ENCODE peak calls at places on chromosomes 16 and 17, in five cellular contexts. X, Y, D, T and B are unnamed samples.

GRCh38 chr17:6544011-6544370 is 12.4 kb downstream of the PITPNM3 start:
- DNase-seq in X (no peak), D (no peak), T (no peak), Y (no peak), B (no peak)

GRCh38 chr16:74896389-74897370 is 88.2 kb downstream of the WDR59 start:
- DNase-seq in X (no peak), Y (peak), D (no peak), T (no peak), B (no peak)

GRCh38 chr16:79339863-79340262 is 260.7 kb downstream of the MAF start:
- DNase-seq in Y (no peak), T (no peak), X (no peak), D (no peak), B (no peak)

GRCh38 chr16:75188832-75189477 is 18.0 kb downstream of the CTRB2 start:
- DNase-seq in T (no peak), D (no peak), X (no peak), Y (no peak), B (no peak)

GRCh38 chr16:17340804-17341203 is 130.0 kb downstream of the XYLT1 start:
- DNase-seq in T (no peak), Y (no peak), X (no peak), D (no peak), B (no peak)

GRCh38 chr17:14304222-14304844 is 3.5 kb downstream of the HS3ST3B1 start:
- DNase-seq in X (no peak), T (no peak), D (no peak), Y (no peak), B (no peak)

GRCh38 chr17:65514541-65514940 is 46.9 kb downstream of the AXIN2 start:
- DNase-seq in Y (no peak), X (no peak), T (no peak), D (no peak), B (no peak)

GRCh38 chr17:82590216-82590615 is 58.0 kb downstream of the WDR45B start:
- DNase-seq in Y (no peak), D (no peak), X (no peak), T (no peak), B (no peak)

GRCh38 chr17:42363767-42364585 is 24.3 kb downstream of the STAT3 start:
- DNase-seq in X (no peak), T (no peak), D (no peak), Y (peak), B (no peak)

GRCh38 chr17:31310260-31310659 is 3.6 kb downstream of the EVI2B start:
- DNase-seq in T (no peak), X (no peak), D (peak), Y (no peak), B (no peak)

GRCh38 chr17:64547354-64547753 is 40.6 kb downstream of the CEP95 start:
- DNase-seq in Y (no peak), X (no peak), D (no peak), T (no peak), B (no peak)

GRCh38 chr17:46983782-46984181 is 4.7 kb upstream of the RPRML start:
- DNase-seq in Y (no peak), T (no peak), X (no peak), D (no peak), B (no peak)

GRCh38 chr16:78177927-78178326 is 78.5 kb downstream of the WWOX start:
- DNase-seq in T (no peak), D (no peak), X (no peak), Y (no peak), B (no peak)

GRCh38 chr17:15920758-15921239 is 24.1 kb upstream of the ADORA2B start:
- DNase-seq in Y (no peak), X (no peak), D (no peak), T (no peak), B (peak)

GRCh38 chr16:69839798-69840409 is 77.8 kb downstream of the WWP2 start:
- DNase-seq in D (no peak), Y (no peak), T (no peak), X (no peak), B (no peak)

GRCh38 chr17:82655038-82655479 is 6.8 kb upstream of the WDR45B start:
- DNase-seq in X (no peak), Y (no peak), T (no peak), D (no peak), B (no peak)

GRCh38 chr17:13421581-13421980 is 180.1 kb downstream of the HS3ST3A1 start:
- DNase-seq in X (no peak), T (no peak), D (no peak), Y (no peak), B (no peak)

GRCh38 chr17:1188812-1189211 is 9.0 kb upstream of the ABR start:
- DNase-seq in T (no peak), D (no peak), Y (no peak), X (no peak), B (peak)

GRCh38 chr16:17476414-17477259 is 5.9 kb upstream of the XYLT1 start:
- DNase-seq in Y (peak), T (peak), D (peak), X (no peak), B (no peak)

GRCh38 chr16:72221216-72221995 is 49.5 kb upstream of the PMFBP1 start:
- DNase-seq in D (no peak), Y (no peak), T (no peak), X (no peak), B (no peak)

GRCh38 chr17:7435676-7436555 is 681 bp downstream of the TMEM102 start:
- DNase-seq in Y (no peak), T (no peak), X (no peak), D (peak), B (peak)

GRCh38 chr17:65294184-65294719 is 157.1 kb downstream of the RGS9 start:
- DNase-seq in T (peak), D (peak), Y (peak), X (peak), B (no peak)

GRCh38 chr16:67537270-67537635 is 8.6 kb downstream of the RIPOR1 start:
- DNase-seq in D (no peak), T (no peak), X (no peak), Y (peak), B (peak)

GRCh38 chr17:3893003-3893719 is at the start of gene CAMKK1:
- DNase-seq in T (peak), X (peak), Y (peak), D (peak), B (peak)

GRCh38 chr17:1232331-1232730 is 37.9 kb upstream of the BHLHA9 start:
- DNase-seq in X (no peak), Y (no peak), T (no peak), D (no peak), B (no peak)

GRCh38 chr17:55722016-55722706 is 503 bp downstream of the TMEM100 start:
- DNase-seq in T (no peak), Y (no peak), X (no peak), D (no peak), B (no peak)

GRCh38 chr16:25264599-25264998 is 7.0 kb upstream of the ZKSCAN2 start:
- DNase-seq in X (no peak), Y (no peak), D (no peak), T (no peak), B (no peak)

GRCh38 chr17:73365934-73366623 is 54.3 kb upstream of the CDC42EP4 start:
- DNase-seq in D (no peak), X (no peak), Y (peak), T (no peak), B (no peak)

GRCh38 chr17:1059131-1059795 is 62.3 kb downstream of the TIMM22 start:
- DNase-seq in D (no peak), Y (no peak), T (no peak), X (no peak), B (peak)

GRCh38 chr16:89577055-89577759 is 1.6 kb downstream of the CPNE7 start:
- DNase-seq in X (no peak), Y (no peak), T (no peak), D (no peak), B (no peak)

GRCh38 chr16:74224828-74225227 is 71.8 kb upstream of the PSMD7 start:
- DNase-seq in T (no peak), X (no peak), Y (no peak), D (no peak), B (no peak)

GRCh38 chr17:4739122-4740024 is at the start of the genes CXCL16 and ZMYND15:
- DNase-seq in Y (peak), T (no peak), D (peak), X (no peak), B (peak)

GRCh38 chr16:27431773-27432599 is 30.0 kb downstream of the IL21R start:
- DNase-seq in T (no peak), D (peak), X (no peak), Y (no peak), B (peak)

GRCh38 chr16:3511286-3512180 is 10.7 kb downstream of the CLUAP1 start:
- DNase-seq in Y (no peak), X (no peak), T (no peak), D (no peak), B (no peak)

GRCh38 chr17:39082482-39082881 is 69.0 kb downstream of the PLXDC1 start:
- DNase-seq in X (no peak), D (no peak), T (no peak), Y (peak), B (no peak)

GRCh38 chr16:78002915-78003538 is 19.3 kb upstream of the CLEC3A start:
- DNase-seq in Y (peak), T (peak), X (no peak), D (peak), B (peak)